ENCODE peak calls at places on chromosome 12, in four cellular contexts. Z is CD8-positive, alpha-beta memory T cell; I is gastrocnemius medialis; J is ovary. V is an unnamed sample.

GRCh38 chr12:116257213-116257612 is 20.3 kb downstream of the MED13L start:
- DNase-seq in Z (no peak), I (no peak), J (no peak), V (no peak)

GRCh38 chr12:109544955-109545531 is 28.3 kb downstream of the MMAB start:
- DNase-seq in Z (no peak), I (no peak), J (no peak), V (peak; percentile 48)

GRCh38 chr12:64186789-64187188 is 35.3 kb downstream of the KICS2 start:
- DNase-seq in Z (no peak), I (no peak), J (no peak), V (no peak)

GRCh38 chr12:26465419-26466097 is 270.2 kb downstream of the SSPN start:
- DNase-seq in Z (no peak), I (no peak), J (no peak), V (peak; percentile 9)

GRCh38 chr12:50056629-50056976 is 793 bp upstream of the ASIC1 start:
- DNase-seq in Z (no peak), I (no peak), J (no peak), V (no peak)

GRCh38 chr12:103172447-103173112 is 215.1 kb downstream of the ASCL1 start:
- DNase-seq in Z (no peak), I (no peak), J (no peak), V (no peak)

GRCh38 chr12:80837342-80837978 is 100.3 kb downstream of the LIN7A start:
- DNase-seq in Z (no peak), I (no peak), J (no peak), V (peak; percentile 44)

GRCh38 chr12:105319691-105320209 is 10.7 kb upstream of the C12orf75 start:
- DNase-seq in Z (peak; percentile 37), I (no peak), J (no peak), V (no peak)

GRCh38 chr12:116065561-116065960 is 211.9 kb downstream of the MED13L start:
- DNase-seq in Z (no peak), I (no peak), J (no peak), V (peak; percentile 24)

GRCh38 chr12:3222935-3223334 is 145.8 kb downstream of the TSPAN9 start:
- DNase-seq in Z (no peak), I (no peak), J (no peak), V (no peak)

GRCh38 chr12:26651566-26652188 is 181.3 kb downstream of the ITPR2 start:
- DNase-seq in Z (no peak), I (no peak), J (peak; percentile 42), V (peak; percentile 41)

GRCh38 chr12:105226219-105226618 is 9.8 kb downstream of the APPL2 start:
- DNase-seq in Z (peak; percentile 28), I (peak; percentile 74), J (peak; percentile 45), V (peak; percentile 63)

GRCh38 chr12:12172106-12172511 is 94.7 kb downstream of the LRP6 start:
- DNase-seq in Z (no peak), I (no peak), J (no peak), V (no peak)

GRCh38 chr12:95390192-95390591 is 83.8 kb upstream of the METAP2 start:
- DNase-seq in Z (no peak), I (no peak), J (no peak), V (no peak)

GRCh38 chr12:11746024-11746771 is 96.7 kb downstream of the ETV6 start:
- DNase-seq in Z (no peak), I (no peak), J (no peak), V (no peak)

GRCh38 chr12:8554451-8555195 is 13.9 kb upstream of the CLEC4E start:
- DNase-seq in Z (no peak), I (no peak), J (no peak), V (no peak)

GRCh38 chr12:96343347-96343954 is 56.8 kb downstream of the CDK17 start:
- DNase-seq in Z (no peak), I (no peak), J (no peak), V (no peak)

GRCh38 chr12:40784102-40784501 is 91.9 kb downstream of the CNTN1 start:
- DNase-seq in Z (no peak), I (no peak), J (no peak), V (no peak)

GRCh38 chr12:15116073-15116472 is 105.1 kb downstream of the RERG start:
- DNase-seq in Z (no peak), I (no peak), J (peak; percentile 30), V (no peak)

GRCh38 chr12:43722621-43723020 is 36.0 kb downstream of the PUS7L start:
- DNase-seq in Z (no peak), I (no peak), J (no peak), V (no peak)

GRCh38 chr12:17215754-17216153 is 609.8 kb upstream of the LMO3 start:
- DNase-seq in Z (no peak), I (no peak), J (no peak), V (no peak)

GRCh38 chr12:101570022-101570421 is 24.7 kb upstream of the MYBPC1 start:
- DNase-seq in Z (no peak), I (no peak), J (no peak), V (no peak)

GRCh38 chr12:32390572-32391219 is 8.7 kb upstream of the FGD4 start:
- DNase-seq in Z (peak; percentile 24), I (no peak), J (peak; percentile 64), V (no peak)

DNA sequence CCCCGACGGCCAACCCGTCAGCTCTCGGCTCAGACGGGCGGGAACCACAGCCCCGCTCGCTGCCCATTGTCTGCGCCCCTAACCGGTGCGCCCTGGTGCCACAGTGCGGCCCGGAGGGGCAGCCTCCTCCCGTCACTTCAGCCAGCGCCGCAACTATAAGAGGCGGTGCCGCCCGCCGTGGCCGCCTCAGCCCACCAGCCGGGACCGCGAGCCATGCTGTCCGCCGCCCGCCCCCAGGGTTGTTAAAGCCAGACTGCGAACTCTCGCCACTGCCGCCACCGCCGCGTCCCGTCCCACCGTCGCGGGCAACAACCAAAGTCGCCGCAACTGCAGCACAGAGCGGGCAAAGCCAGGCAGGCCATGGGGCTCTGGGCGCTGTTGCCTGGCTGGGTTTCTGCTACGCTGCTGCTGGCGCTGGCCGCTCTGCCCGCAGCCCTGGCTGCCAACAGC is at the start of gene WNT1:
- DNase-seq in Z (no peak), I (no peak), J (no peak), V (peak; percentile 24)
- H3K27me3 ChIP-seq in Z (peaks cover 18% of the 10 kb centered on the region), I (peaks cover 82% of the 10 kb centered on the region), J (peaks cover 7% of the 10 kb centered on the region), V (peaks cover 76% of the 10 kb centered on the region)

DNA sequence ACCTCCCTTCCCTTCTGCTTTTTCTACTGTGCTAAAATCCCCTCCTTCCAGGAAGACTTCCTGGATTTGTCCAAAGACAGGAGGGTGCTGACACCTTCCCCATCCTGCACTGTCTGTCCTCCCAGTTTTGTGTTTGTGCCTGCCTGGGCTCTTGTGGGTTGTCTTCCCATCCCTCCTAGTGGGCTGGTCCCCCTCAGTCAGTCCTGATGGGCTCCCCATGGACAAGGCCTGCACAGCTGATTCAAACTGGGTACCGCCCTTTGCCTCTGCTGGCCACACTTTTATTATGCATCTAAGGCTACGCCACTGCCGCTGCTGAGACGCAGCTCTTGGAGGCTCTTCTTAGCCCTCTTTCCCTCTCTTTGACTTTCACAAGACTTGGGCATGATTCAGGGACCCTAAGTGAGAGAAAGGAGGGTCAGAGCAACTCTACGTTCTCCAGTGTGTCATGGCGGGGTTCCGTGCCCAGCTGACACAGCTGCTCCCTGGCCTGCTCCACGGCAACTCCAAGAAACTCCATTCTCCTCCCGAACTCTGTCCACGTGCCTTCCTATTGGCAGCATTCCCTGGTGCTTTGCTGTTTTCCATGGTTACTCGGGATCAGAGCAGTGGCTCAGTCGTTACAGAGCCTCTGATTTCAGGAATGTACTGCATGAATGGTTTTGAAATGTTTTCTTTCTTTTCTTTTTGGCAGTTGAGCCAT is 3.8 kb upstream of the KRT85 start:
- DNase-seq in Z (no peak), I (peak; percentile 43), J (peak; percentile 33), V (no peak)
- H3K27me3 ChIP-seq in Z (no peaks in the 10 kb centered on the region), I (no peaks in the 10 kb centered on the region), J (no peaks in the 10 kb centered on the region), V (peaks cover 34% of the 10 kb centered on the region)

GRCh38 chr12:130120012-130120805 is 42.1 kb upstream of the FZD10 start:
- DNase-seq in Z (no peak), I (no peak), J (no peak), V (no peak)
- H3K27me3 ChIP-seq in Z (no peaks in the 10 kb centered on the region), I (peaks cover 6% of the 10 kb centered on the region), J (no peaks in the 10 kb centered on the region), V (peaks cover 1% of the 10 kb centered on the region)

GRCh38 chr12:57473886-57474285 is 5.8 kb downstream of the ARHGAP9 start:
- DNase-seq in Z (no peak), I (no peak), J (no peak), V (no peak)
- H3K27me3 ChIP-seq in Z (no peaks in the 10 kb centered on the region), I (peaks cover 47% of the 10 kb centered on the region), J (no peaks in the 10 kb centered on the region), V (peaks cover 97% of the 10 kb centered on the region)

V was measured in BE2C.